ENCODE peak calls at places on chromosomes 7 and 10, in seven cellular contexts. A is neuronal stem cell, Z is IMR-90, M is H9, Y is H1, P is mesenchymal stem cell, L is trophoblast cell. G is an unnamed sample. For H3K27me3 and H3K79me1, the result is how much of the 10 kb centered on the place peaks cover.

GRCh38 chr7:27079234-27079975 is 16.4 kb downstream of the HOXA1 start:
- DNase-seq in A (no peak), Y (no peak), P (no peak), M (no peak), L (no peak), Z (no peak), G (no peak)

GRCh38 chr7:9264395-9264794 is 831.0 kb downstream of the NXPH1 start:
- DNase-seq in M (no peak), Y (no peak), Z (no peak), L (no peak), A (no peak), P (no peak), G (peak)

GRCh38 chr7:29749701-29750321 is 56.5 kb upstream of the WIPF3 start:
- DNase-seq in P (peak), M (no peak), A (no peak), Z (no peak), L (peak), Y (no peak), G (peak)

GRCh38 chr7:141339603-141340002 is 211.6 kb upstream of the AGK start:
- DNase-seq in Z (no peak), L (no peak), P (no peak), Y (no peak), A (no peak), M (no peak), G (peak)

GRCh38 chr10:82288461-82288881 is 413.5 kb downstream of the NRG3 start:
- DNase-seq in M (no peak), P (peak), Y (no peak), Z (no peak), A (no peak), L (no peak), G (peak)

GRCh38 chr7:159078911-159079270 is 65.8 kb downstream of the VIPR2 start:
- DNase-seq in L (no peak), A (no peak), P (no peak), M (peak), Z (no peak), Y (no peak), G (no peak)

GRCh38 chr7:148699024-148699771 is 495 bp downstream of the CUL1 start:
- DNase-seq in L (peak), P (peak), Y (no peak), Z (peak), M (peak), A (peak), G (peak)

GRCh38 chr10:5563991-5564536 is 39.3 kb downstream of the CALML3 start:
- DNase-seq in M (no peak), Y (no peak), Z (peak), L (no peak), A (no peak), P (peak), G (no peak)

DNA sequence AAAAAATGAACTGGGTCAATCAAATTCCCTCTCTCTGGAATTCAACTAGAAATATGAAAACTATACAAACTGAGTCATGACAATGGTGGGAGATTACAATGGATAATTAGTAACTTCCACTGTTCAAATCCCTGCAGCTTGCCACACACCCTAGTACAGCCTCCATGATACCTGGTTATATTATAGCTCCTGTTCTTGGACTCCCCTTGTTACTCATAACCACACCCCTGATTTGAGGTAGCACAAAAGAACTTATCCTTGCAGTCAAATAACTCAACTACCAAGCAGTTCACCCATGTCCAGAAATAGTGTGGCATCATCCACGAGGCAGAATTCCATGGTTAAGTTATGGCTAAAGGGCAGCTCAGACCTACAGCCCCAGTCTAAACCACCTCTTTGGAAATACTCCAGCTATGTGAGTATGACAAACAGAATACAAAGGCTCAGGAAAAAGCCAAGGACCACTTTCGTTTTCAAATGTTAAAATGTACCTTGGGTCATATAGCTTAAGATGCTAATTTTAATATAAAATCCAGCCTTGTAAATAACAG is 164.7 kb downstream of the CPEB3 start:
- DNase-seq in A (no peak), M (no peak), Z (peak), L (no peak), Y (no peak), P (no peak), G (no peak)
- H3K27me3 ChIP-seq in A (under half), M (under half), Z (under half), L (under half), Y (under half), P (under half), G (under half)

GRCh38 chr7:4241791-4242190 is 440.3 kb upstream of the FOXK1 start:
- DNase-seq in Z (no peak), A (no peak), L (no peak), Y (no peak), M (peak), P (no peak), G (peak)
- H3K79me1 ChIP-seq in Z (under half), A (under half), L (under half), Y (under half), M (under half), P (under half), G (under half)

GRCh38 chr7:131911112-131911511 is 354.7 kb upstream of the PODXL start:
- DNase-seq in P (no peak), L (no peak), M (no peak), Z (no peak), A (no peak), Y (no peak), G (no peak)

GRCh38 chr7:131905574-131905973 is 349.1 kb upstream of the PODXL start:
- DNase-seq in Y (no peak), A (no peak), Z (no peak), M (no peak), P (no peak), L (no peak), G (no peak)

GRCh38 chr7:131908719-131909118 is 352.3 kb upstream of the PODXL start:
- DNase-seq in M (no peak), Z (no peak), A (no peak), P (no peak), Y (no peak), L (no peak), G (peak)

GRCh38 chr7:131904750-131905327 is 348.4 kb upstream of the PODXL start:
- DNase-seq in L (no peak), M (no peak), Y (no peak), P (no peak), Z (no peak), A (no peak), G (peak)

DNA sequence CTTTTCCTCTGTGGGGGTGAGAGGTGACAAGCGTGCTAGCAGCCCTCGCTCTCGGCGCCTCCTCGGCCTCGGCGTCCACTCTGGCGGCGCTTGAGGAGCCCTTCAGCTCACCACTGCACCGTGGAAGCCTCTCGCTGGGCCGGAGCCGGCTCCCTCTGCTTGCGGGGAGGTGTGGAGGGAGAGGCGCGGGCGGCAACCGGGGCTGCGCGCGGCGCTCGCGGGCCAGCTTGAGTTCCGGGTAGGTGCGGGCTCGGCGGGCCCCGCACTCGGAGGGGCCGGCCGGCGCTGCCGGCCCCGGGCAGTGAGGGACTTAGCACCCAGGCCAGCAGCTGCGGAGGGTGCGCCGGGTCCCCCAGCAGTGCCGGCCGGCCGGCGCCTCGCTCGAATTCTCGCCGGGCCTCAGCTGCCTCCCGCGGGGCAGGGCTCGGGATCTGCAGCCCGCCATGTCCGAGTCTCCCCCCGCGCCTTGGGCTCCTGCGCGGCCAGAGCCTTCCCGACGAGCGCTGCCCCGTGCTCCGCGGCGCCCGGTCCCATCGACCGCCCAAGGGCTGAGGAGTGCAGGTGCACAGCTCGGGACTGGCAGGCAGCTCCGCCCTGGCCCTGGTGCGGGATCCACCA is 352.8 kb upstream of the PODXL start:
- DNase-seq in Z (no peak), M (peak), Y (no peak), P (no peak), L (no peak), A (no peak), G (no peak)
- H3K27me3 ChIP-seq in Z (under half), M (under half), Y (under half), P (under half), L (under half), A (under half), G (under half)

GRCh38 chr7:55977831-55978230 is 13.4 kb downstream of the NIPSNAP2 start:
- DNase-seq in M (no peak), Y (no peak), Z (peak), L (no peak), A (no peak), P (no peak), G (no peak)
- H3K79me1 ChIP-seq in M (under half), Y (under half), Z (under half), L (under half), A (under half), P (under half), G (under half)

GRCh38 chr10:123512881-123513822 is 153.0 kb upstream of the GPR26 start:
- DNase-seq in Z (no peak), Y (no peak), M (no peak), L (no peak), P (no peak), A (no peak), G (peak)

GRCh38 chr10:123515661-123516060 is 150.5 kb upstream of the GPR26 start:
- DNase-seq in P (no peak), L (no peak), Y (no peak), A (no peak), Z (no peak), M (no peak), G (no peak)

GRCh38 chr10:123516291-123516690 is 149.9 kb upstream of the GPR26 start:
- DNase-seq in Z (no peak), A (no peak), P (no peak), Y (no peak), M (no peak), L (no peak), G (no peak)

GRCh38 chr10:123517376-123517775 is 148.8 kb upstream of the GPR26 start:
- DNase-seq in Z (no peak), M (no peak), A (no peak), P (no peak), L (no peak), Y (no peak), G (peak)

DNA sequence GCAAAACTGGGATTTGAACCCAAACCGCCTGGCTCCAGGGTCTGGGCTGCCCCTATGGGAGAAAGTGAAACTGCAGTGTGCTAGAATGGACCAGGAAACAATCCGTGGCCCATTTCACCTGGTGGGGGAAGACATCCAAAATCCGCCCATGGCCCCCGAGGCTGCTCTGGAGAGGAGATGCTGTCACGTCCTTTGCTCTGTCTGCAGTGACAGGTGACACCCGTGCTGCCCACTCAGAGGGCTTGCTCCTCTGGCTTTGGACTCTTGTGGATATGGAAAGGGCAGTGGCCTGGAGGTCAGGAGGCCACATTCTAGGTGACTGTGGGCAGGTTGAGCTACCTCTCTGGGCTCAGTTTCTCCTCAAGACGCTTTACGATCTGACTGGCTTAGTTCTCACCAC is 151.2 kb upstream of the GPR26 start:
- DNase-seq in M (no peak), A (no peak), Z (no peak), P (no peak), Y (no peak), L (no peak), G (no peak)
- H3K27me3 ChIP-seq in M (under half), A (under half), Z (under half), P (under half), Y (under half), L (under half), G (under half)

DNA sequence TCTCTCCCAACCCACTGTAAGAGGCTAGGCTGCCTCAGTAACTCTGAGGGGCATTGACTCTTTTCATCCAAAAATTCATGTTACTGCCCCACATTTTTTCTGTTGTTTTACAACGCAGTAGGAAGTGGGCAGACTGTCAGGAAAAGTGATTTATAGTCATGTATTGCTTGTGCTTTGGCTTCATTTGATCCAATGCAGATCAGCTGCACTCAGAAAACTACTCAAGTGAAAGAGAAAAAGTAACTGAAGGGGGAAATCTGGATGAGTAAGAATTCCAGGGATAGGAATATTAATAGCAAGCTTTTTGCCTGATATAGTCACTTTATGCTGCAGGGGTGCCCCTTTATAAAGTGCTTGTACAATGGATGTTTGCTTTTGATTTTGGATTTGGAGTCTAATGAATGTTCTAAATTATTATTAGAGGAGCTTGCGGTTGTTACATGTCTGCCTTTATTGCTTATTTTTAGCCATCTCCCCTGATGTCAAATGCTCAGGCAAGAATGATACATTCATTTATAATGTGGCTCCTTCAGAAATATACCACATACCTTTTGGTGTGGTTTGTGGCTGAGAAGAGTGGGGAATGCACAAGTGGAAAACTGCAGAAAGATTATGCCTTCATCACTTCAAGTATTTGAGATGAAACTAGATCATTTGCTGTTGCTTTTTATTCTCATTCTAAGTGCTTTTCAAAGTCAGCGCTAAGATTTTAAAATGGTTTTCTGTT is 86.1 kb downstream of the EGFR start:
- DNase-seq in L (no peak), Z (no peak), Y (no peak), M (no peak), A (no peak), P (no peak), G (no peak)
- H3K79me1 ChIP-seq in L (under half), Z (half or more), Y (under half), M (under half), A (under half), P (under half), G (under half)

DNA sequence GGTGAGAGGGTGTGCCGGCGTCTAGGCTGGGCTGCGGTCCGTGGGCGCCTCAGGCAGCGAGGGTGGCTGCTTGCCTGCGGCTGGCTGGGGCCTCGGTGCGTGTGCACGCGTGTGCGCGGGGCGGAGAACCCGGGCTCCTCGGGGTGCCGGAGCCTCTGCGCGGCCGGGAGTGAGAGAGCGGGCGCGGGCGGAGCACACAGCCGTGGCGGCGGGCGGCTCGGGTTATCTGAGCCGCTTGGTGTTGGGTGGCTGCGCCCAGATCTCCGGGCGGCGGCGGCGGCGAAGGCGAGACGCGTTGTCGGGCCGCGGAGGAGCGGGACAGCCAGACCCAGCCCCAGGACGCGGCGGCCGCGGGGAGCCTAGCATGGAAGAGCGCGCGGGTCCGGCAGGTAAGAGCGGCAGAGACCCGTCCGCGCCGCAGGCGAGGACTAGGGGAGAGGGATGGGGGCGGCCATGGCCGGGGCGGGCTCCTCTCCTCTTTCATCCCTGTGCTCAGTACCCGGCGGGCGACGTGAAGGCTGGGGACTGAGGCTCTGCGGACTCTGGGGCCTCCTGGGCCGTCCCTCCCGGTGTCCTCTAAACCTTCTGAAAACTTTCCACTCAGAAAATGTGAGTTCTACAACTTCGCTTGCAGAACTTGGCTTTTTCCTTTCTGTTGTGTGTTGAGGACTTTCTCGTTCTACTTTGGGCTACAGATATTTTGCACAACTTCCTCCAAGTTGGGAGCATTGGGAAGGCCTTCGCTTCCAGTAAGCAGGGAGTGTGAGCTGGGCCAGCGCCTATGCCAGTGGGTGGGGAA is 9.8 kb upstream of the PAX2 start:
- DNase-seq in L (no peak), Y (no peak), A (no peak), P (no peak), M (no peak), Z (no peak), G (no peak)
- H3K27me3 ChIP-seq in L (half or more), Y (half or more), A (half or more), P (half or more), M (half or more), Z (half or more), G (half or more)

GRCh38 chr7:108686494-108686893 is 116.8 kb downstream of the DNAJB9 start:
- DNase-seq in P (no peak), L (no peak), Z (no peak), M (no peak), Y (no peak), A (no peak), G (no peak)

DNA sequence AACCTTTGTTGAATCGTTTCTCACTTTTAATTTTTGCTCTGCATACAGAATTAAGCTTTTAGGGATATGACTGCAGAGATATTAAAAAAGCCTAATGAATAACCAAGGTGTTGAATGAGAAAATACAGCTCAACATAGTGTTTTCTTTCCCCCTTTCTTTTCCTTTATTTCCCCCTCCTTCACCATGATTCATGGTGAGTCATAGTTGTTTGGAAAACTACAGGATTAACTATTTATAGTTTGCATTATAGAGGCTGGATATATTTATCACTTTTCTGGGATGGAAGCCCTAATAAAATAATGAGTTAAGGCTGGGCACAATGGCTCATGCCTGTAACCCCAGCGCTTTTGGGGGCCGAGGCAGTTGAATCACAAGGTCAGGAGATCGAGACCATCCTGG is 115.0 kb downstream of the DNAJB9 start:
- DNase-seq in A (no peak), Z (no peak), M (no peak), Y (no peak), P (peak), L (no peak), G (no peak)
- H3K79me1 ChIP-seq in A (under half), Z (under half), M (under half), Y (under half), P (under half), L (under half), G (under half)

DNA sequence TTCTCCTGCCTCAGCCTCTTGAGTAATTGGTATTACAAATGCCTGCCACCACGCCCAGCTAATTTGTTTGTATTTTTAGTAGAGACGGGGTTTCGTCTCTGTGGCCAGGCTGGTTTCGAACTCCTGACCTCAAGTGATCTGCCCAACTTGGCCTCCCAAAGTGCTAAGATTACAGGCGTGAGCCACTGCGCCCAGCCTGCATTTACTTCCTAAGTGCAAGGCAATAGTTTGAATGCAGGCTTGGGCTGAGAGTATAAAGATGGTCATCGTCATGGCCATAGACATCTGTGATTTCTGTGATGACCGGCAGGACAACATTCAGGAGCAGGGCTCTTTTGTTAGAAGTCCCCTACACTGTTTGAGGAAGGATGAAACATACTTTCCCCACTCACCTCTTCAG is 393.9 kb upstream of the SHH start:
- DNase-seq in Y (no peak), L (no peak), P (no peak), A (no peak), M (no peak), Z (no peak), G (no peak)
- H3K27me3 ChIP-seq in Y (under half), L (under half), P (under half), A (under half), M (under half), Z (under half), G (under half)

G was measured in mesendoderm.